ENCODE peak calls at places on chromosomes 13 and 19, in six cellular contexts. F, U, J, R, E and O are unnamed samples.

GRCh38 chr13:46143239-46143701 is 38.4 kb upstream of the CPB2 start:
- DNase-seq in F (no peak), U (no peak), J (no peak), R (no peak), E (no peak), O (no peak)

GRCh38 chr19:38229585-38230073 is 5.6 kb upstream of the DPF1 start:
- DNase-seq in F (peak; percentile 96), U (no peak), J (peak; percentile 69), R (peak; percentile 56), E (peak; percentile 75), O (peak; percentile 35)

GRCh38 chr19:54653181-54653809 is 9.5 kb upstream of the LILRB4 start:
- DNase-seq in F (peak; percentile 51), U (no peak), J (no peak), R (no peak), E (no peak), O (no peak)

GRCh38 chr13:47033216-47033615 is 136.4 kb upstream of the HTR2A start:
- DNase-seq in F (no peak), U (no peak), J (no peak), R (no peak), E (no peak), O (no peak)

GRCh38 chr19:5828661-5829566 is 10.6 kb downstream of the FUT6 start:
- DNase-seq in F (peak; percentile 63), U (peak; percentile 50), J (no peak), R (peak; percentile 40), E (peak; percentile 56), O (no peak)

GRCh38 chr19:34459614-34460013 is 21.9 kb upstream of the WTIP start:
- DNase-seq in F (no peak), U (no peak), J (no peak), R (no peak), E (no peak), O (no peak)

GRCh38 chr13:93740334-93740733 is 513.7 kb downstream of the GPC6 start:
- DNase-seq in F (no peak), U (no peak), J (no peak), R (no peak), E (no peak), O (no peak)

GRCh38 chr19:16026756-16027155 is 49.5 kb upstream of the TPM4 start:
- DNase-seq in F (no peak), U (no peak), J (no peak), R (no peak), E (no peak), O (no peak)

GRCh38 chr13:41915096-41915495 is 45.8 kb downstream of the VWA8 start:
- DNase-seq in F (no peak), U (no peak), J (no peak), R (no peak), E (no peak), O (no peak)

GRCh38 chr19:47106819-47107200 is 6.8 kb downstream of the ZC3H4 start:
- DNase-seq in F (no peak), U (no peak), J (no peak), R (no peak), E (no peak), O (no peak)

GRCh38 chr13:93959796-93960533 is 519.5 kb downstream of the DCT start:
- DNase-seq in F (no peak), U (no peak), J (no peak), R (no peak), E (no peak), O (no peak)

GRCh38 chr19:35623327-35624010 is 5.4 kb upstream of the RBM42 start:
- DNase-seq in F (no peak), U (no peak), J (no peak), R (no peak), E (no peak), O (no peak)

GRCh38 chr13:77529501-77529840 is 6.0 kb upstream of the SCEL start:
- DNase-seq in F (no peak), U (no peak), J (no peak), R (no peak), E (no peak), O (no peak)

GRCh38 chr13:73983109-73983508 is 151.1 kb downstream of the KLF12 start:
- DNase-seq in F (no peak), U (no peak), J (no peak), R (no peak), E (no peak), O (no peak)

GRCh38 chr19:19750131-19750841 is 17.4 kb upstream of the ZNF14 start:
- DNase-seq in F (no peak), U (no peak), J (no peak), R (no peak), E (no peak), O (no peak)

GRCh38 chr13:25846227-25846984 is 205.4 kb downstream of the SHISA2 start:
- DNase-seq in F (no peak), U (no peak), J (no peak), R (no peak), E (no peak), O (no peak)

GRCh38 chr19:8096071-8096470 is 43.5 kb downstream of the CCL25 start:
- DNase-seq in F (peak; percentile 8), U (no peak), J (no peak), R (no peak), E (no peak), O (no peak)

GRCh38 chr13:84191199-84191598 is 308.9 kb upstream of the SLITRK1 start:
- DNase-seq in F (no peak), U (no peak), J (no peak), R (no peak), E (no peak), O (no peak)

GRCh38 chr13:51453308-51453958 is 597 bp upstream of the INTS6 start:
- DNase-seq in F (peak; percentile 84), U (no peak), J (peak; percentile 93), R (peak; percentile 88), E (no peak), O (peak; percentile 74)

GRCh38 chr19:33459220-33459619 is 62.4 kb downstream of the PEPD start:
- DNase-seq in F (no peak), U (no peak), J (no peak), R (no peak), E (no peak), O (no peak)

GRCh38 chr13:106034201-106034600 is 501.3 kb downstream of the EFNB2 start:
- DNase-seq in F (no peak), U (no peak), J (no peak), R (no peak), E (no peak), O (no peak)

GRCh38 chr13:106033634-106034033 is 501.8 kb downstream of the EFNB2 start:
- DNase-seq in F (no peak), U (no peak), J (no peak), R (no peak), E (no peak), O (no peak)

GRCh38 chr13:106041445-106041844 is 494.0 kb downstream of the EFNB2 start:
- DNase-seq in F (no peak), U (no peak), J (no peak), R (no peak), E (no peak), O (no peak)

GRCh38 chr13:106038752-106039151 is 496.7 kb downstream of the EFNB2 start:
- DNase-seq in F (no peak), U (no peak), J (no peak), R (no peak), E (no peak), O (no peak)

DNA sequence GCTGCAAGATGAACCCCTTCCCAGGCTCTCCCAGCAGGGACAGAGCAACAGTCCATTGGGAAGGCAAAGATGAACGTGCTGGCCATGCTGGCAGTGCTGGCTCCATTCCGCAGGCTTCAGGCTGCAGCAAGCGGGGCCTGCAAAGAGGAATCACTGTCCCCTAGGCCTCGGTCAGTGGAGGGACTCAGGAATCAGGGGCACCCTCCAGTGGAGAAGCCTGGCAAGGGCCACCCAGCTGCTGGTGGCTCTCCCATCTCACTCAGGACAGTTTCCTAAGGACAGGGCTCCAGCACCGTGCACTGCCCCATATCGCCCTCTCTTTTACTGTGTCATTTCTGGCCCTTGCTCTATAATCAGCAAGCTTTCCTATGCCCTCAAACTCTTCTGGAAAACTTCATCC is 498.6 kb downstream of the EFNB2 start:
- DNase-seq in F (no peak), U (no peak), J (no peak), R (no peak), E (no peak), O (no peak)
- H3K27ac ChIP-seq in F (no peak overlapping the region), U (no peak overlapping the region), J (no peak overlapping the region), R (no peak overlapping the region), E (no peak overlapping the region), O (no peak overlapping the region)

DNA sequence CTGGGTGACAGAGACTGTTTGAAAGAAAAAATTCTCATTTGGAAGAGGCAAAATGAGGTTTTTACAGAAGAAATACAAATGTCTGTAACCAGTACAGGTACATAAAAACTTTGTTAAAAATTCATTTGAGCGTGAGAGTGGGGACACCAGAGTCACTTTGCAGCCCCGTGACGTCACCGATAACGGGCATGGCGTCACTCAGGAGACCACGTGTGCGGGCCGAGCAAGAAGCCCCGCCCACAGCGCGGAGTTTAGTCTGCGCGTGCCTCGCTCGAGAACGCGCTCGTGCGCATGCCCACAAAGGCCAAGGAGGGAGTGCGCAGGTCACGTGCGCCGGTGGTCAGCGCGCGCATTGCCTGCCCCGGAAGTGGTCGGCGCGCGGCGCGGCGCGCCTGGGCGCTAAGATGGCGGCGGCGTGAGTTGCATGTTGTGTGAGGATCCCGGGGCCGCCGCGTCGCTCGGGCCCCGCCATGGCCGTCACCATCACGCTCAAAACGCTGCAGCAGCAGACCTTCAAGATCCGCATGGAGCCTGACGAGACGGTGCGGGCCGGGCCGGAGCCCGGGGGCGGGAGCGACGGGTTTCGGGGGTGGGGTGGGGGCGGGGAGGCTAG is at the start of gene RAD23A:
- DNase-seq in F (peak; percentile 99), U (peak; percentile 99), J (peak; percentile 100), R (peak; percentile 98), E (peak; percentile 99), O (peak; percentile 98)
- H3K4me1 ChIP-seq in F (peaks cover 56% of the 10 kb centered on the region), U (peaks cover 62% of the 10 kb centered on the region), J (peaks cover 42% of the 10 kb centered on the region), R (peaks cover 81% of the 10 kb centered on the region), E (peaks cover 8% of the 10 kb centered on the region), O (peaks cover 31% of the 10 kb centered on the region)

GRCh38 chr19:49213791-49214190 is 56.2 kb downstream of the TRPM4 start:
- DNase-seq in F (no peak), U (no peak), J (no peak), R (no peak), E (no peak), O (no peak)

GRCh38 chr19:49212302-49212701 is 54.7 kb downstream of the TRPM4 start:
- DNase-seq in F (no peak), U (peak; percentile 31), J (no peak), R (no peak), E (no peak), O (no peak)

GRCh38 chr19:49216076-49216475 is 58.5 kb downstream of the TRPM4 start:
- DNase-seq in F (no peak), U (no peak), J (no peak), R (no peak), E (no peak), O (no peak)

GRCh38 chr19:49217382-49217781 is 59.8 kb downstream of the TRPM4 start:
- DNase-seq in F (no peak), U (no peak), J (peak; percentile 78), R (peak; percentile 52), E (no peak), O (no peak)

GRCh38 chr19:49214701-49215100 is 57.1 kb downstream of the TRPM4 start:
- DNase-seq in F (peak; percentile 78), U (no peak), J (no peak), R (no peak), E (no peak), O (no peak)
- H3K4me3 ChIP-seq in F (no peak overlapping the region), U (no peak overlapping the region), J (no peak overlapping the region), R (no peak overlapping the region), E (no peak overlapping the region), O (no peak overlapping the region)

DNA sequence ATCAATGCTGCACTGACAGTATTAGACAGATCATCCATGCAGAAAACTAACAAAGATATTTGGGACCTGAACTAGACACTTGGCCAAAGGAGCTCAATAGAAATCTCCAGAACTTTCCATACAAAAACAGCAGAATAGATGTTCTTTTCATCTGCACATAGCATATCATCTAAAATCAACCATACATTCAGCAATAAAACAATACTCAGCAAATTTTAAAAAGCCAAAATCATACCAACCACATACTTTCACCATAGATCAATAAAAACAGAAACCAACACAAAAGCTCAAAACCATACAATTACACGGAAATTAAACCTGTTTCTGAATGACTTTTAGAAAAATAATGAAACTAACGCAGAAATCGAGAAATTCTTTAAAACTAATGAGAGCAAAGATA is 592.6 kb downstream of the SLITRK5 start:
- DNase-seq in F (no peak), U (no peak), J (no peak), R (no peak), E (no peak), O (no peak)
- H3K27ac ChIP-seq in F (no peak overlapping the region), U (no peak overlapping the region), J (no peak overlapping the region), R (no peak overlapping the region), E (no peak overlapping the region), O (no peak overlapping the region)